ENCODE peak calls at places on chromosomes 12 and 14, in five cellular contexts. G is H9, W is Peyer's patch, U is mammary epithelial cell, V is HCT116. A is an unnamed sample.

GRCh38 chr12:14896477-14897184 is 11.0 kb upstream of the MGP start:
- DNase-seq in V (no peak), U (no peak), W (no peak), G (no peak), A (no peak)

GRCh38 chr14:93458234-93458633 is 27.5 kb downstream of the UNC79 start:
- DNase-seq in V (no peak), U (no peak), G (no peak), W (no peak), A (no peak)

GRCh38 chr14:64721899-64722298 is 17.7 kb downstream of the PLEKHG3 start:
- DNase-seq in V (no peak), G (no peak), W (peak; percentile 43), U (no peak), A (peak; percentile 91)

GRCh38 chr14:94545131-94545841 is 16.0 kb upstream of the SERPINA4 start:
- DNase-seq in W (no peak), U (no peak), V (no peak), G (peak; percentile 48), A (no peak)

GRCh38 chr14:101335061-101335661 is 226.1 kb upstream of the DIO3 start:
- DNase-seq in U (no peak), G (no peak), W (peak; percentile 53), V (no peak), A (no peak)

GRCh38 chr12:124032265-124032886 is 59.4 kb downstream of the ZNF664 start:
- DNase-seq in W (peak; percentile 68), U (peak; percentile 37), G (peak; percentile 51), V (peak; percentile 19), A (peak; percentile 56)

GRCh38 chr12:29414368-29414767 is 33.4 kb upstream of the ERGIC2 start:
- DNase-seq in U (no peak), G (no peak), V (no peak), W (no peak), A (no peak)

GRCh38 chr12:125983094-125983783 is 918.0 kb downstream of the AACS start:
- DNase-seq in W (peak; percentile 52), V (no peak), U (no peak), G (peak; percentile 98), A (no peak)

GRCh38 chr12:113591480-113591971 is 119.9 kb upstream of the LHX5 start:
- DNase-seq in U (no peak), G (peak; percentile 79), W (no peak), V (no peak), A (no peak)

GRCh38 chr14:64704743-64705405 is 650 bp downstream of the PLEKHG3 start:
- DNase-seq in G (no peak), U (no peak), W (peak; percentile 53), V (no peak), A (no peak)

GRCh38 chr12:64735447-64735846 is 23.8 kb downstream of the GNS start:
- DNase-seq in U (no peak), V (no peak), W (no peak), G (no peak), A (no peak)

GRCh38 chr12:78725951-78726550 is 138.5 kb upstream of the SYT1 start:
- DNase-seq in V (no peak), W (no peak), G (no peak), U (peak; percentile 4), A (no peak)

GRCh38 chr14:40252817-40253447 is 820.7 kb upstream of the FBXO33 start:
- DNase-seq in V (peak; percentile 7), U (no peak), W (no peak), G (no peak), A (no peak)

GRCh38 chr14:64708148-64709004 is 4.2 kb downstream of the PLEKHG3 start:
- DNase-seq in U (peak; percentile 89), V (no peak), W (peak; percentile 67), G (peak; percentile 97), A (peak; percentile 44)

GRCh38 chr14:70655110-70655826 is 13.6 kb downstream of the TTC9 start:
- DNase-seq in W (peak; percentile 92), V (no peak), G (peak; percentile 85), U (no peak), A (no peak)

GRCh38 chr14:19906665-19907064 is 13.7 kb upstream of the OR4K5 start:
- DNase-seq in V (no peak), G (no peak), W (no peak), U (no peak), A (no peak)

GRCh38 chr12:69595689-69596088 is 10.4 kb downstream of the CCT2 start:
- DNase-seq in G (no peak), V (no peak), U (no peak), W (no peak), A (no peak)

GRCh38 chr12:92467886-92468285 is 234.9 kb upstream of the PLEKHG7 start:
- DNase-seq in W (peak; percentile 57), V (no peak), G (no peak), U (no peak), A (no peak)

GRCh38 chr14:28577711-28578131 is 188.9 kb upstream of the FOXG1 start:
- DNase-seq in U (peak; percentile 64), W (no peak), V (no peak), G (no peak), A (peak; percentile 73)

GRCh38 chr12:29762637-29763300 is 21.0 kb downstream of the TMTC1 start:
- DNase-seq in V (no peak), G (no peak), W (no peak), U (no peak), A (no peak)

GRCh38 chr12:62817556-62818271 is 117.2 kb downstream of the PPM1H start:
- DNase-seq in G (no peak), W (no peak), V (no peak), U (peak; percentile 11), A (peak; percentile 70)

GRCh38 chr14:56349942-56350341 is 229.7 kb upstream of the TMEM260 start:
- DNase-seq in U (no peak), G (no peak), V (no peak), W (no peak), A (no peak)

GRCh38 chr14:93113678-93114067 is 2.1 kb downstream of the ITPK1 start:
- DNase-seq in U (no peak), G (peak; percentile 52), W (no peak), V (no peak), A (no peak)

GRCh38 chr12:48865441-48866290 is at the start of gene RND1:
- DNase-seq in W (peak; percentile 96), G (peak; percentile 98), U (peak; percentile 91), V (peak; percentile 89), A (peak; percentile 83)

GRCh38 chr12:26789731-26790644 is 43.0 kb downstream of the ITPR2 start:
- DNase-seq in U (peak; percentile 47), G (no peak), V (no peak), W (no peak), A (peak; percentile 61)
- H3K4me1 ChIP-seq in U (peaks cover 12% of the 10 kb centered on the region), G (no peaks in the 10 kb centered on the region), V (no peaks in the 10 kb centered on the region), W (no peaks in the 10 kb centered on the region), A (peaks cover 58% of the 10 kb centered on the region)

DNA sequence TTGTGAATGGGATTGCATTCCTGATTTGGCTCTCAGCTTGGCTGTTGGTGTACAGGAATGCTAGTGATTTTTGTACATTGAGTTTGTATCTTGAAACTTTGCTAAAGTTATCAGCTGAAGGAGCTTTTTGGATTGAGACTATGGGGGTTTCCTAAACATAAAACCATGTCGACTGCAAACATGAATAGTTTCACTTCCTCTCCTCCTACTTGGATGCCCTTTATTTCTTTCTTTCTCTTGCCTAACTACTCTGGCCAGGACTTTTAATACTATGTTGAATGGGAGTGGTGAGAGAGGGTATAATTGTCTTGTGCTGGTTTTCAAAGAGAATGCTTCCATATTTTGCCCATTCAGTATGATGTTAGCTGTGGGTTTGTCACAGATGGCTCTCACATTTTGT is 141.5 kb downstream of the CEP83 start:
- DNase-seq in W (no peak), G (no peak), V (no peak), U (no peak), A (no peak)
- H3K9me3 ChIP-seq in W (no peaks in the 10 kb centered on the region), G (peaks cover 22% of the 10 kb centered on the region), V (peaks cover 14% of the 10 kb centered on the region), U (peaks cover 6% of the 10 kb centered on the region), A (peaks cover 13% of the 10 kb centered on the region)

GRCh38 chr12:11787921-11788849 is 138.7 kb downstream of the ETV6 start:
- DNase-seq in U (no peak), V (no peak), W (no peak), G (no peak), A (no peak)
- H3K27ac ChIP-seq in U (no peak overlapping the region), V (no peak overlapping the region), W (no peak overlapping the region), G (no peak overlapping the region), A (no peak overlapping the region)

DNA sequence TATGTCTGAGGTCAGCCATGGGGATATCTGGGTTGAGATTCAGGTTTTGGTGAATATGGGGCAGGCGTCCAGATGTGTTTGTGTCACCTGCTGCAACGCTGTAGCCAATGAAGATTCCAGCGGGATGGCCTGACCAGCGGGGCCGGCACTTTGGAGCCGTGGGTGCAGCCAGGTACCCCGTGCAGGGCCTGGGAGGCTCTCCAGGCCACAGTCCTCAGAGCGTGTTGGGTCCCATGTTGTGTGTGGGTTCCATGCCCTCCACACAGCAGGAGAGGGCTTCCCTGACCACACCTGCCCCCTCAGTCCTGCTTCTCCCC is 2.8 kb upstream of the TEX22 start:
- DNase-seq in W (no peak), U (no peak), G (no peak), V (no peak), A (no peak)
- H3K4me1 ChIP-seq in W (no peaks in the 10 kb centered on the region), U (peaks cover 12% of the 10 kb centered on the region), G (no peaks in the 10 kb centered on the region), V (peaks cover 19% of the 10 kb centered on the region), A (peaks cover 31% of the 10 kb centered on the region)

GRCh38 chr12:104510145-104510872 is 53.6 kb downstream of the CHST11 start:
- DNase-seq in V (no peak), G (no peak), U (peak; percentile 9), W (no peak), A (no peak)
- H3K9me3 ChIP-seq in V (no peaks in the 10 kb centered on the region), G (no peaks in the 10 kb centered on the region), U (no peaks in the 10 kb centered on the region), W (no peaks in the 10 kb centered on the region), A (no peaks in the 10 kb centered on the region)

DNA sequence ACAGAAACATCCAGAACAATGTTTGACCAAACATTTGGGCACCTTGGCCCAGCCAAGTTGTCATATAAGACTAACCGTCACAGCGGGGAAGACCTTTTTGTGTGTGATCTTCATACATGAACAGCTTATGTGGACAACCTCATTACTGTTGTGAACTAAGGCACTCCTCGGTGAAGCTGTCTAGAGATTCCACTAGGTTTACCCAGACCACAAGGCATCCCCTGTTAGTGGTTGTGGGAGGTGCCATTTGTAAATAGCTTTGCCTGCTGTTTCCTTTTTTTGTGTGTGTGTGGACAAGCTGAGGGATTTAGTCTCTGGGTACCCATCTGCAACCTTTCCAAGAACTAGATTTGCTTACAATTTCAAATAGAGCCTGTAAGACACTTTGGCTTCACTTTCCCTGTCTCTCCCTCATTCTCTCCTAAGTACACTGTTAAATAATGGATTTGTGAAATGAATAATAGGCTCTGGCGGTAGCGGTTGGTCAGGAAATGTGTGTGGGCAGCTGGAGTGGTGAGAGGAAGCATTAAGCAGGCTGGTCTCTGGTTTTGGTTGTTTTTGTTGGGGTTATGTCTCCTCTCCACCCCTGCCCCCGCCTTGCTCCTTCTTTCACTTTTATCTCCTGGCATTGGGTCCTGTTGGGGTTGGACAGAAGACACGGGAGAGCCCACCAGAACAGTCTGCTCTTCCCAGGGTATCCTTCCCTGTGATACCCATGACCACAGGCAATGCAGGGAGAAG is 727.6 kb downstream of the VRK1 start:
- DNase-seq in V (no peak), U (no peak), G (no peak), W (no peak), A (no peak)
- H3K27ac ChIP-seq in V (no peak overlapping the region), U (no peak overlapping the region), G (no peak overlapping the region), W (no peak overlapping the region), A (no peak overlapping the region)

A was measured in SJSA1.